ENCODE peak calls at places on chromosomes 12 and 14, in four cellular contexts. E is GM12865, O is HCT116, Z is left lung. M is an unnamed sample.

GRCh38 chr14:53306926-53307325 is 153.8 kb upstream of the DDHD1 start:
- DNase-seq in E (no peak), O (no peak), Z (no peak), M (no peak)

GRCh38 chr14:28348797-28349196 is 417.8 kb upstream of the FOXG1 start:
- DNase-seq in E (no peak), Z (peak; percentile 18), O (no peak), M (no peak)

GRCh38 chr14:55107766-55108554 is 21.1 kb upstream of the LGALS3 start:
- DNase-seq in E (peak; percentile 40), O (peak; percentile 91), Z (peak; percentile 94), M (no peak)

GRCh38 chr12:65609359-65609771 is 214.9 kb upstream of the HMGA2 start:
- DNase-seq in E (no peak), Z (no peak), O (peak; percentile 48), M (no peak)

GRCh38 chr12:130818381-130819247 is 20.4 kb downstream of the STX2 start:
- DNase-seq in E (peak; percentile 79), Z (peak; percentile 97), O (no peak), M (peak; percentile 81)

GRCh38 chr12:126212827-126213226 is 1147.6 kb downstream of the AACS start:
- DNase-seq in O (no peak), E (no peak), Z (no peak), M (no peak)

GRCh38 chr14:74886001-74886400 is 4.3 kb downstream of the DLST start:
- DNase-seq in Z (no peak), O (no peak), E (no peak), M (no peak)

GRCh38 chr14:75350505-75351060 is 72.0 kb downstream of the FOS start:
- DNase-seq in Z (no peak), O (no peak), E (no peak), M (no peak)

GRCh38 chr14:60637490-60638452 is 11.5 kb downstream of the SIX1 start:
- DNase-seq in O (no peak), Z (peak; percentile 63), E (no peak), M (peak; percentile 80)

GRCh38 chr14:102573591-102574046 is 18.8 kb upstream of the RCOR1 start:
- DNase-seq in Z (no peak), E (peak; percentile 44), O (no peak), M (no peak)

GRCh38 chr12:120725659-120726509 is at the start of gene ACADS:
- DNase-seq in Z (peak; percentile 99), O (peak; percentile 51), E (peak; percentile 93), M (peak; percentile 91)

GRCh38 chr14:50303744-50304471 is 8.1 kb downstream of the L2HGDH start:
- DNase-seq in Z (no peak), E (no peak), O (no peak), M (no peak)

GRCh38 chr14:69363055-69363454 is 35.0 kb downstream of the ERH start:
- DNase-seq in Z (no peak), E (no peak), O (no peak), M (no peak)

GRCh38 chr14:83467811-83468210 is 1934.2 kb upstream of the SEL1L start:
- DNase-seq in E (no peak), Z (no peak), O (no peak), M (no peak)

GRCh38 chr12:55743131-55743921 is 404 bp downstream of the GDF11 start:
- DNase-seq in Z (peak; percentile 88), O (no peak), E (peak; percentile 84), M (no peak)
- TF ChIP-seq CTCF in Z (no peak), O (no peak), E (no peak), M (peak; percentile 8)

DNA sequence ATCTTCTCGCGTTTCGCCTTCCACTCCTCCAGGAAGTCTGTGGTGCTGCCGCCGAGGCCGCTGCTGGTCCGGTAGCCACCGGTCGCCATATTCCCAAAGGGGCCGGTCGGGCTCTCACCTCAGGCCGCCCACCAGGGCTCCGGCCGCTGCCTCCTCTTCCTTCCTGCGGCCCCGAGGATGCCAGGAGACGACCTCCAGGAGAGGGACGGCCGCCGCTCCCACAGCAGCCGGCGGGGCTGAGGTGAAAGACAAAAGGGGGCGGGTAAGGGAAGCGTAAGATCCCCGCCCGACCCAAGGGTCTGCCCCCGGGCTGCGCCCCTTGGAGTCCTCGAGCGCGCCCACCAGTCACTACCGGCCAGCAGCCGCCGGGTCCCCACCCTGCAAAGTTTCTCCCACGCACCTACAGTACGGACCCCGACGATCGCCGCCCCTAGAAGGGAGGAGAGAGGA is 583 bp downstream of the PAWR start:
- DNase-seq in O (no peak), Z (peak; percentile 82), E (peak; percentile 66), M (peak; percentile 71)
- TF ChIP-seq CTCF in O (no peak), Z (no peak), E (no peak), M (peak; percentile 19)

DNA sequence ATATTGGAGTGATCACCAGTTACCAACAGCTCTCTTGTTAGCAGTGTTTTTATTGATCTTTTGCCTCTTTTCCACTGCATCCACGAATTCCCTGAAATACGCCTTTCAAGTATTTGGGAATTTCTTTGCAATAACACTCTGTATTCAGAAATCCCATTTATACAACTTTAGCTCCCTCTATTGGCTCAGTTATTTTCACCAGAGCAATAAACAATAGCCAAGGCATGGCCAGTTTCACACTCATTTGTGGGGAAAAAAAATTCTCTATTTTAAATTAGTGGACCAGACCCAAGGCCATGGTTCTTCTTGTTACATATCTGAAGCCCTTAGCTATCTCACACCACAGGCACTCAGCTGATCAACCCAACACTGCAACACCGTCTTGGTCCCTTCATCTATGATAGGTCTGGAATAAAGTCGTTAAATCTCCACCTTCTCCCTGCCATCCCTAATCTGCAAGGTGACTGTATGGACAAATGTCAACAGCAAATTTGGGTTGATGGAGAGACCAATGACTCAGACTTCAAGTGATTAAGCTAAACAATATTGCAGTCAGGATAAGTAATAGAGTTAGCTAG is 92.4 kb upstream of the TMEM260 start:
- DNase-seq in Z (no peak), O (peak; percentile 23), E (no peak), M (no peak)
- TF ChIP-seq CTCF in Z (no peak), O (peak; percentile 36), E (no peak), M (peak; percentile 72)

GRCh38 chr14:47211263-47211662 is 464.1 kb downstream of the MDGA2 start:
- DNase-seq in E (no peak), O (no peak), Z (no peak), M (no peak)

GRCh38 chr14:47208434-47208833 is 467.0 kb downstream of the MDGA2 start:
- DNase-seq in E (no peak), Z (no peak), O (no peak), M (no peak)

GRCh38 chr14:47207636-47208035 is 467.8 kb downstream of the MDGA2 start:
- DNase-seq in E (no peak), O (no peak), Z (no peak), M (no peak)
- TF ChIP-seq CTCF in E (no peak), O (no peak), Z (no peak), M (no peak)